ENCODE peak calls at places on chromosomes 11 and 22, in eight cellular contexts. N is GM13977; I is activated T-cell treated with anti-CD3 and anti-CD28 coated beads for 4 hours; T is posterior cingulate gyrus; S is KBM-7; L is mesendoderm; B is stimulated activated CD4-positive, alpha-beta T cell treated with anti-CD3 and anti-CD28 coated beads, Interleukin-2, amount 100 ng/mL, for 48 hours; D is fibroblast of mammary gland. F is an unnamed sample.

GRCh38 chr22:32877196-32877595 is 75.7 kb downstream of the TIMP3 start:
- DNase-seq in N (no peak), I (no peak), T (no peak), S (no peak), L (no peak), B (no peak), D (peak), F (no peak)

GRCh38 chr11:129739339-129739738 is 76.3 kb upstream of the TMEM45B start:
- DNase-seq in N (no peak), I (no peak), T (no peak), S (no peak), L (no peak), B (no peak), D (no peak), F (no peak)

GRCh38 chr11:45665206-45665932 is at the start of gene CHST1:
- DNase-seq in N (peak), I (peak), T (peak), S (no peak), L (no peak), B (no peak), D (no peak), F (no peak)

GRCh38 chr22:47145883-47146282 is 383.4 kb downstream of the TBC1D22A start:
- DNase-seq in N (no peak), I (no peak), T (no peak), S (no peak), L (no peak), B (no peak), D (no peak), F (no peak)

GRCh38 chr22:19179472-19180048 is 1.0 kb upstream of the SLC25A1 start:
- DNase-seq in N (peak), I (no peak), T (peak), S (peak), L (peak), B (no peak), D (peak), F (peak)

GRCh38 chr11:78831571-78831970 is 256.9 kb upstream of the NARS2 start:
- DNase-seq in N (no peak), I (no peak), T (no peak), S (no peak), L (no peak), B (no peak), D (no peak), F (no peak)

GRCh38 chr11:35122308-35122707 is 16.7 kb upstream of the CD44 start:
- DNase-seq in N (no peak), I (no peak), T (no peak), S (no peak), L (no peak), B (no peak), D (no peak), F (no peak)

GRCh38 chr11:62593434-62594044 is 2.2 kb upstream of the TUT1 start:
- DNase-seq in N (peak), I (peak), T (peak), S (peak), L (peak), B (peak), D (peak), F (peak)

GRCh38 chr11:10314199-10315072 is 9.6 kb downstream of the ADM start:
- DNase-seq in N (no peak), I (no peak), T (no peak), S (peak), L (peak), B (no peak), D (peak), F (no peak)

GRCh38 chr22:38467438-38467903 is 425 bp upstream of the KDELR3 start:
- DNase-seq in N (no peak), I (no peak), T (no peak), S (no peak), L (no peak), B (no peak), D (no peak), F (no peak)

GRCh38 chr22:38302906-38303305 is 14.3 kb downstream of the CSNK1E start:
- DNase-seq in N (no peak), I (no peak), T (no peak), S (no peak), L (no peak), B (no peak), D (no peak), F (no peak)

F was measured in AG09319.